ENCODE peak calls at places on chromosomes 3 and 15, in nine cellular contexts. F, M, G, Z, E, J, Y, D and N are unnamed samples.

GRCh38 chr3:99418709-99419108 is 219.7 kb upstream of the COL8A1 start:
- DNase-seq in J (no peak), G (no peak), Y (no peak), E (no peak), Z (peak), M (no peak), F (no peak), D (no peak), N (peak)

GRCh38 chr3:183664913-183665381 is 29.5 kb downstream of the KLHL24 start:
- DNase-seq in J (peak), D (no peak), G (peak), Y (no peak), F (no peak), Z (peak), M (no peak), E (peak), N (peak)

GRCh38 chr3:153626158-153626557 is 464.1 kb downstream of the RAP2B start:
- DNase-seq in G (no peak), M (no peak), E (no peak), Y (no peak), F (no peak), Z (no peak), D (no peak), J (no peak), N (no peak)

GRCh38 chr3:46991406-46992165 is 12.1 kb downstream of the NBEAL2 start:
- DNase-seq in Z (no peak), J (no peak), E (no peak), D (no peak), M (no peak), Y (no peak), G (no peak), F (no peak), N (no peak)

GRCh38 chr3:158508481-158508880 is 62.5 kb upstream of the MLF1 start:
- DNase-seq in Y (no peak), F (no peak), G (peak), D (no peak), E (peak), M (no peak), Z (peak), J (peak), N (no peak)

GRCh38 chr3:17136251-17136721 is 251.5 kb downstream of the PLCL2 start:
- DNase-seq in Z (no peak), F (no peak), M (peak), E (no peak), D (no peak), Y (no peak), G (no peak), J (peak), N (no peak)

GRCh38 chr3:133986302-133986701 is 43.4 kb downstream of the SLCO2A1 start:
- DNase-seq in J (no peak), Y (no peak), E (no peak), Z (no peak), M (no peak), D (no peak), G (no peak), F (no peak), N (no peak)

GRCh38 chr3:55923207-55923606 is 436.1 kb upstream of the WNT5A start:
- DNase-seq in E (no peak), F (no peak), Z (no peak), Y (no peak), G (no peak), J (no peak), M (no peak), D (no peak), N (no peak)

GRCh38 chr15:43316007-43316968 is 14.1 kb downstream of the LCMT2 start:
- DNase-seq in Y (no peak), J (peak), M (no peak), G (peak), Z (peak), D (no peak), F (no peak), E (peak), N (peak)

GRCh38 chr15:58065445-58066041 is at the start of gene ALDH1A2:
- DNase-seq in M (peak), E (no peak), Y (no peak), F (no peak), Z (no peak), G (no peak), J (no peak), D (no peak), N (no peak)

GRCh38 chr15:69784808-69785550 is 312.7 kb downstream of the TLE3 start:
- DNase-seq in D (no peak), E (peak), M (no peak), F (no peak), G (no peak), Z (no peak), Y (no peak), J (peak), N (peak)

GRCh38 chr3:155619118-155619915 is 125.6 kb downstream of the PLCH1 start:
- DNase-seq in Z (no peak), D (no peak), E (no peak), G (no peak), F (no peak), J (no peak), M (no peak), Y (no peak), N (no peak)

GRCh38 chr15:84826369-84826823 is 9.2 kb downstream of the ALPK3 start:
- DNase-seq in F (peak), M (no peak), E (no peak), Y (no peak), Z (peak), G (peak), D (peak), J (peak), N (peak)

GRCh38 chr15:75904241-75904631 is 558 bp downstream of the FBXO22 start:
- DNase-seq in M (no peak), D (peak), F (peak), G (peak), Y (no peak), J (peak), Z (peak), E (peak), N (peak)

GRCh38 chr15:55344206-55344605 is 25.2 kb downstream of the PIGB start:
- DNase-seq in Y (no peak), E (no peak), D (no peak), J (no peak), F (no peak), M (no peak), G (peak), Z (no peak), N (no peak)

GRCh38 chr3:13628432-13628831 is 79.5 kb downstream of the FBLN2 start:
- DNase-seq in F (no peak), D (no peak), G (no peak), Y (no peak), E (no peak), J (no peak), M (no peak), Z (no peak), N (no peak)

GRCh38 chr3:73546961-73547360 is 77.8 kb downstream of the PDZRN3 start:
- DNase-seq in D (no peak), Z (peak), G (peak), E (peak), M (no peak), Y (no peak), F (no peak), J (peak), N (peak)

GRCh38 chr3:157093096-157093495 is 66.9 kb downstream of the CCNL1 start:
- DNase-seq in D (no peak), E (no peak), Y (no peak), F (no peak), Z (no peak), M (no peak), G (no peak), J (no peak), N (no peak)

GRCh38 chr3:60585918-60586317 is 665.3 kb downstream of the FHIT start:
- DNase-seq in D (no peak), Z (no peak), M (no peak), E (no peak), G (no peak), Y (no peak), J (no peak), F (no peak), N (no peak)

GRCh38 chr3:24199305-24199704 is 254.2 kb downstream of the NR1D2 start:
- DNase-seq in F (no peak), Z (no peak), M (no peak), G (no peak), E (no peak), J (no peak), D (no peak), Y (no peak), N (no peak)

GRCh38 chr3:53195066-53195450 is 34.0 kb downstream of the PRKCD start:
- DNase-seq in D (no peak), Y (no peak), G (no peak), M (no peak), E (no peak), F (no peak), J (no peak), Z (no peak), N (no peak)

GRCh38 chr15:77784361-77785292 is 151.9 kb upstream of the LINGO1 start:
- DNase-seq in F (no peak), Y (no peak), D (peak), M (no peak), E (no peak), Z (peak), J (peak), G (peak), N (peak)

GRCh38 chr3:143973352-143974021 is 1.9 kb downstream of the DIPK2A start:
- DNase-seq in Y (no peak), J (peak), M (no peak), F (no peak), G (peak), E (peak), D (peak), Z (peak), N (peak)

GRCh38 chr3:11168881-11169805 is 14.8 kb downstream of the HRH1 start:
- DNase-seq in Y (no peak), J (no peak), Z (peak), G (peak), F (no peak), E (peak), D (no peak), M (no peak), N (no peak)

GRCh38 chr15:89665449-89666146 is 10.3 kb upstream of the KIF7 start:
- DNase-seq in G (peak), Y (no peak), M (peak), F (peak), E (peak), Z (peak), J (peak), D (peak), N (peak)

GRCh38 chr3:183430325-183430957 is 2.0 kb upstream of the MCF2L2 start:
- DNase-seq in M (no peak), D (no peak), J (no peak), Y (no peak), G (no peak), F (no peak), Z (no peak), E (no peak), N (no peak)

GRCh38 chr15:54462511-54462913 is 484.3 kb downstream of the UNC13C start:
- DNase-seq in F (no peak), G (no peak), J (no peak), Z (no peak), Y (no peak), E (no peak), M (no peak), D (no peak), N (no peak)

GRCh38 chr15:65757256-65757655 is 34.8 kb downstream of the DENND4A start:
- DNase-seq in D (no peak), Z (peak), G (peak), Y (no peak), E (no peak), M (no peak), J (no peak), F (no peak), N (no peak)

GRCh38 chr15:91412529-91412928 is 312.5 kb downstream of the SV2B start:
- DNase-seq in Z (no peak), Y (no peak), M (no peak), J (peak), E (no peak), G (no peak), D (no peak), F (no peak), N (no peak)

GRCh38 chr3:64134882-64135281 is 90.4 kb downstream of the PRICKLE2 start:
- DNase-seq in Y (no peak), D (no peak), M (no peak), Z (no peak), G (no peak), J (no peak), E (no peak), F (no peak), N (no peak)

GRCh38 chr3:136332776-136333175 is 82.6 kb downstream of the PCCB start:
- DNase-seq in M (no peak), Z (peak), J (peak), F (no peak), D (no peak), E (peak), Y (no peak), G (peak), N (peak)

GRCh38 chr3:95407709-95408463 is 1345.0 kb downstream of the NSUN3 start:
- DNase-seq in E (no peak), D (no peak), F (no peak), Z (no peak), M (no peak), J (no peak), Y (no peak), G (no peak), N (no peak)

GRCh38 chr3:78880588-78881461 is 887.0 kb downstream of the ROBO1 start:
- DNase-seq in Y (no peak), D (no peak), E (no peak), G (no peak), M (no peak), Z (no peak), J (peak), F (no peak), N (peak)

GRCh38 chr3:197802505-197803459 is 11.7 kb downstream of the LRCH3 start:
- DNase-seq in G (no peak), D (no peak), Z (peak), F (no peak), J (no peak), Y (no peak), E (no peak), M (no peak), N (no peak)
- TF ChIP-seq CTCF in G (peak), D (no peak), Z (peak), F (no peak), J (peak), Y (no peak), E (peak), M (no peak), N (peak)

GRCh38 chr3:5098346-5098745 is 23.7 kb upstream of the ARL8B start:
- DNase-seq in J (no peak), M (no peak), F (no peak), E (no peak), Z (no peak), G (no peak), Y (no peak), D (no peak), N (no peak)

GRCh38 chr3:5093786-5094185 is 28.3 kb upstream of the ARL8B start:
- DNase-seq in G (no peak), E (no peak), F (no peak), J (no peak), Y (no peak), Z (peak), D (no peak), M (no peak), N (peak)

GRCh38 chr3:5092018-5092417 is 30.1 kb upstream of the ARL8B start:
- DNase-seq in D (no peak), E (no peak), Z (no peak), J (no peak), F (no peak), Y (no peak), G (no peak), M (no peak), N (no peak)

GRCh38 chr3:5096368-5096767 is 25.7 kb upstream of the ARL8B start:
- DNase-seq in D (no peak), J (no peak), F (no peak), Y (no peak), Z (peak), M (no peak), G (no peak), E (no peak), N (no peak)

GRCh38 chr3:5095879-5096278 is 26.2 kb upstream of the ARL8B start:
- DNase-seq in Z (peak), Y (no peak), J (peak), F (no peak), G (peak), M (peak), E (peak), D (no peak), N (peak)
- H3K4me3 ChIP-seq in Z (peak), Y (peak), J (peak), F (peak), G (peak), M (peak), E (no peak), D (no peak), N (peak)

GRCh38 chr15:60235951-60236710 is 161.7 kb downstream of the ANXA2 start:
- DNase-seq in Z (no peak), Y (no peak), M (no peak), J (no peak), E (no peak), D (no peak), F (no peak), G (no peak), N (no peak)

GRCh38 chr15:60237411-60237810 is 160.4 kb downstream of the ANXA2 start:
- DNase-seq in E (peak), M (no peak), J (no peak), F (no peak), Y (no peak), Z (peak), D (no peak), G (no peak), N (peak)
- TF ChIP-seq CTCF in E (no peak), M (no peak), J (no peak), F (no peak), Y (no peak), Z (no peak), D (no peak), G (no peak), N (no peak)

GRCh38 chr15:100277087-100277855 is 64.5 kb downstream of the ADAMTS17 start:
- DNase-seq in M (no peak), Y (no peak), E (no peak), F (no peak), Z (no peak), J (no peak), G (no peak), D (no peak), N (no peak)

GRCh38 chr15:100279446-100279845 is 62.3 kb downstream of the ADAMTS17 start:
- DNase-seq in E (no peak), G (no peak), M (no peak), Z (no peak), J (no peak), F (no peak), D (no peak), Y (no peak), N (no peak)

GRCh38 chr15:100275641-100276040 is 66.1 kb downstream of the ADAMTS17 start:
- DNase-seq in Z (no peak), M (no peak), J (no peak), F (no peak), E (no peak), D (no peak), G (no peak), Y (no peak), N (no peak)

GRCh38 chr15:100278596-100279380 is 63.0 kb downstream of the ADAMTS17 start:
- DNase-seq in Z (no peak), F (no peak), D (no peak), E (no peak), Y (no peak), G (no peak), M (no peak), J (no peak), N (no peak)

GRCh38 chr15:100276519-100276918 is 65.3 kb downstream of the ADAMTS17 start:
- DNase-seq in Y (no peak), M (no peak), J (no peak), D (no peak), F (no peak), G (no peak), Z (no peak), E (no peak), N (no peak)
- H3K4me3 ChIP-seq in Y (no peak), M (no peak), J (no peak), D (no peak), F (no peak), G (no peak), Z (no peak), E (no peak), N (no peak)

GRCh38 chr15:83372434-83372873 is 74.7 kb upstream of the SH3GL3 start:
- DNase-seq in J (no peak), E (no peak), Y (no peak), F (no peak), G (no peak), Z (peak), D (no peak), M (no peak), N (no peak)
- TF ChIP-seq CTCF in J (no peak), E (no peak), Y (no peak), F (no peak), G (no peak), Z (no peak), D (no peak), M (no peak), N (no peak)

DNA sequence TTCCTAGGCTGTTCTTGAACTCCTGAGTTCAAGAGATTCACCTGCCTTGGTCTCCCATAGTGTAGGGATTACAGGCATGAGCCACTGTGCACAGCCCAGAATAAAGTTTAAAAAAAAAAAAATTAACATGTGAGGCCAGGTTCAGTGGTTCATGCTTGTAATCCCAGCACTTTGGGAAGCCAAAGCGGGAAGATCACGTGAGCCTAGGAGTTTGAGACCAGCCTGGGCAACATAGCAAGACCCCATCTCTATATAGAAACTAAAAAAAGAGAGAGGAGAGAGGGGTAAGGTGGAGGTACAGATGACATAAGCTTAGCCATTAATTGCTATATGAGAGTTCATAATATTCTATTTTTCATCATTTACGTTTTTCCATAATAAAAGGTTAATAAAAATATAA is 21.5 kb downstream of the ZNF148 start:
- DNase-seq in D (no peak), J (no peak), Z (no peak), Y (no peak), E (no peak), F (no peak), M (no peak), G (no peak), N (no peak)
- H3K4me3 ChIP-seq in D (no peak), J (no peak), Z (no peak), Y (no peak), E (no peak), F (no peak), M (no peak), G (no peak), N (no peak)